ENCODE peak calls at places on chromosome 14, in seven cellular contexts. Q is cardiac muscle cell, L is lower lobe of right lung, J is stomach, E is HCT116, N is astrocyte, U is BE2C. X is an unnamed sample.

GRCh38 chr14:38839743-38840375 is 263.2 kb downstream of the SEC23A start:
- DNase-seq in Q (no peak), L (no peak), J (no peak), E (no peak), N (peak; percentile 3), U (peak; percentile 29), X (no peak)

GRCh38 chr14:99395904-99396530 is 84.6 kb downstream of the SETD3 start:
- DNase-seq in Q (no peak), L (no peak), J (peak; percentile 45), E (peak; percentile 7), N (peak; percentile 83), U (no peak), X (no peak)

GRCh38 chr14:74756326-74756725 is 6.8 kb upstream of the YLPM1 start:
- DNase-seq in Q (peak; percentile 34), L (no peak), J (no peak), E (no peak), N (no peak), U (no peak), X (no peak)

GRCh38 chr14:78974691-78975090 is 804.5 kb downstream of the NRXN3 start:
- DNase-seq in Q (no peak), L (no peak), J (no peak), E (no peak), N (peak; percentile 91), U (no peak), X (no peak)

GRCh38 chr14:29955087-29955486 is 27.4 kb upstream of the PRKD1 start:
- DNase-seq in Q (no peak), L (no peak), J (no peak), E (no peak), N (no peak), U (no peak), X (no peak)

GRCh38 chr14:90087433-90087832 is 25.6 kb downstream of the KCNK13 start:
- DNase-seq in Q (no peak), L (peak; percentile 54), J (no peak), E (no peak), N (peak; percentile 87), U (no peak), X (peak; percentile 42)

GRCh38 chr14:102086346-102086971 is 385 bp downstream of the HSP90AA1 start:
- DNase-seq in Q (peak; percentile 64), L (peak; percentile 73), J (peak; percentile 55), E (no peak), N (peak; percentile 52), U (peak; percentile 42), X (no peak)

GRCh38 chr14:22837750-22838538 is 1.6 kb downstream of the MMP14 start:
- DNase-seq in Q (no peak), L (peak; percentile 46), J (no peak), E (no peak), N (peak; percentile 41), U (no peak), X (no peak)

GRCh38 chr14:82075566-82075965 is 541.9 kb upstream of the SEL1L start:
- DNase-seq in Q (peak; percentile 89), L (no peak), J (peak; percentile 27), E (no peak), N (no peak), U (no peak), X (peak; percentile 57)

GRCh38 chr14:65937079-65937803 is 524.7 kb downstream of the FUT8 start:
- DNase-seq in Q (no peak), L (no peak), J (no peak), E (no peak), N (no peak), U (no peak), X (no peak)

GRCh38 chr14:81087230-81087629 is 131.8 kb downstream of the TSHR start:
- DNase-seq in Q (no peak), L (no peak), J (no peak), E (no peak), N (no peak), U (no peak), X (no peak)

GRCh38 chr14:66046035-66046434 is 440.1 kb upstream of the CCDC196 start:
- DNase-seq in Q (no peak), L (no peak), J (no peak), E (no peak), N (no peak), U (no peak), X (no peak)

GRCh38 chr14:64758711-64759554 is 54.7 kb downstream of the PLEKHG3 start:
- DNase-seq in Q (no peak), L (peak; percentile 43), J (peak; percentile 56), E (no peak), N (peak; percentile 96), U (peak; percentile 63), X (no peak)

GRCh38 chr14:80049055-80049454 is 162.2 kb downstream of the DIO2 start:
- DNase-seq in Q (no peak), L (no peak), J (no peak), E (no peak), N (peak; percentile 6), U (no peak), X (no peak)

GRCh38 chr14:64244279-64244678 is 49.9 kb downstream of the ESR2 start:
- DNase-seq in Q (no peak), L (no peak), J (peak; percentile 59), E (no peak), N (no peak), U (peak; percentile 38), X (no peak)

GRCh38 chr14:95039993-95040348 is 117.4 kb downstream of the DICER1 start:
- DNase-seq in Q (no peak), L (no peak), J (peak; percentile 17), E (no peak), N (no peak), U (no peak), X (no peak)

GRCh38 chr14:60092516-60092915 is 793 bp downstream of the PCNX4 start:
- DNase-seq in Q (peak; percentile 49), L (no peak), J (no peak), E (no peak), N (peak; percentile 42), U (peak; percentile 12), X (no peak)

GRCh38 chr14:24310666-24311604 is at the start of gene LTB4R:
- DNase-seq in Q (no peak), L (peak; percentile 86), J (peak; percentile 86), E (no peak), N (peak; percentile 72), U (no peak), X (peak; percentile 92)

GRCh38 chr14:22469541-22470303 is 119.3 kb downstream of the DAD1 start:
- DNase-seq in Q (no peak), L (no peak), J (no peak), E (no peak), N (no peak), U (no peak), X (no peak)

GRCh38 chr14:91580886-91581615 is 70.9 kb upstream of the PPP4R3A start:
- DNase-seq in Q (no peak), L (no peak), J (no peak), E (no peak), N (no peak), U (no peak), X (no peak)

GRCh38 chr14:93989939-93990338 is 7.2 kb upstream of the CCDC197 start:
- DNase-seq in Q (no peak), L (no peak), J (no peak), E (no peak), N (no peak), U (no peak), X (no peak)

GRCh38 chr14:35046751-35047536 is 872 bp downstream of the FAM177A1 start:
- DNase-seq in Q (no peak), L (no peak), J (peak; percentile 58), E (no peak), N (peak; percentile 23), U (no peak), X (no peak)

GRCh38 chr14:35438910-35439713 is 34.6 kb upstream of the NFKBIA start:
- DNase-seq in Q (no peak), L (no peak), J (no peak), E (peak; percentile 31), N (no peak), U (no peak), X (no peak)

GRCh38 chr14:69880851-69881250 is 1.6 kb downstream of the SMOC1 start:
- DNase-seq in Q (no peak), L (no peak), J (no peak), E (no peak), N (no peak), U (no peak), X (no peak)

GRCh38 chr14:85415015-85415712 is 114.8 kb upstream of the FLRT2 start:
- DNase-seq in Q (no peak), L (no peak), J (no peak), E (no peak), N (peak; percentile 94), U (no peak), X (peak; percentile 26)

DNA sequence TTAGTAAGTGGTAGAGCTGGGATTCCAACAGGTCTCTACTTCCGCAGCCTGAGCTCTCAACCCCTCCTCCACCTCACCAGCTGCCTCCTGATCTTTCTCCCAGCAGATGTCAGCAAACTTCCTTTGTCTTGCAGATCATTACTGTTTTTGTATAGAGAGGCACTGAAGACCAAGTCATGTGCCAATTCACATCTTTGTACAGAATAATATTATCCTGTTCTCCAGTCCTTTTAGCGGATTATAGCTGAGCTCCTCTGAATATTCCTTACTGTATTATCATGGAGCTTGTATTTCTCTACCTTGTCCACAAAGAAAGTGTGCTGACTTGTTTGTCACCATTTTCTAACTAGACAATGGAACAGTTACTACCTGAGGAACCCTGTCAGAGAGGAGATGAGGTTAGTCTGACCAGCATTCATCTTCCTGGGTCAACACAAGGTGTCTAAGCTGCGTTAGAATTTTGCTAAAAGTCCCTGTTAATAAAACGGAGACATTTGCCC is 142.3 kb upstream of the ARHGAP5 start:
- DNase-seq in Q (peak; percentile 70), L (no peak), J (no peak), E (peak; percentile 58), N (peak; percentile 48), U (peak; percentile 63), X (no peak)
- TF ChIP-seq CTCF in Q (peak; percentile 68), L (peak; percentile 34), J (no peak), E (peak; percentile 76), N (no peak), U (peak; percentile 78), X (peak; percentile 39)

DNA sequence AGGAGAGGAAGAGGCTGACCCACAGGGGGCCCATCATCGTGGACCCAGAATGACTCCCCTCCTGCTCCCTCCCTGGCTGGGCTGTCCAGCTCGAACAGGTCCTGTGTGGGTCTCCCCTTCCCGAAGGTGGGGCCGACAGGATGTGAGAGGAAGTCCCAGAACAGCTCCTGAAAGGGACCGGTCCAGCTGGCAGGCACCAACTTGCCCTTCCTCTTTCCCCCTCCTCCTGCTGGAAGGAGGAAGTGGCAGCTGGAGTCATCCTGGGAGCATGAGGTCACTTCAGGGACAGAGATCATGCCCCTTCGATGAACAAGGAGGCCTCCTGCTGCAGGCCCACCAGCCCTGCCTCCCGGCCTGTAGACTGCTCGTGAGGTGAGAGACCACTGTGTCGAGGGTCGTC is 35.0 kb upstream of the BEGAIN start:
- DNase-seq in Q (no peak), L (peak; percentile 52), J (no peak), E (no peak), N (no peak), U (no peak), X (peak; percentile 53)
- H3K4me1 ChIP-seq in Q (no peaks in the 10 kb centered on the region), L (peaks cover 32% of the 10 kb centered on the region), J (peaks cover 15% of the 10 kb centered on the region), E (no peaks in the 10 kb centered on the region), N (peaks cover 3% of the 10 kb centered on the region), U (peaks cover 29% of the 10 kb centered on the region), X (no peaks in the 10 kb centered on the region)

GRCh38 chr14:58884442-58884841 is 246.7 kb downstream of the DACT1 start:
- DNase-seq in Q (no peak), L (no peak), J (no peak), E (no peak), N (no peak), U (no peak), X (no peak)
- TF ChIP-seq CTCF in Q (no peak), L (no peak), J (no peak), E (no peak), N (no peak), U (peak; percentile 65), X (peak; percentile 32)

GRCh38 chr14:88468396-88468795 is 82.9 kb downstream of the SPATA7 start:
- DNase-seq in Q (no peak), L (no peak), J (no peak), E (no peak), N (peak; percentile 92), U (no peak), X (no peak)
- H3K4me1 ChIP-seq in Q (peaks cover 14% of the 10 kb centered on the region), L (peaks cover 3% of the 10 kb centered on the region), J (peaks cover under 1% of the 10 kb centered on the region), E (no peaks in the 10 kb centered on the region), N (peaks cover 14% of the 10 kb centered on the region), U (no peaks in the 10 kb centered on the region), X (no peaks in the 10 kb centered on the region)